ENCODE peak calls at places on chromosomes 5 and 9, in four cellular contexts. W is heart left ventricle, V is Panc1, K is transverse colon. A is an unnamed sample. For H3K27me3, the result is how much of the 10 kb centered on the place peaks cover.

GRCh38 chr5:177479774-177480173 is 6.3 kb upstream of the DBN1 start:
- DNase-seq in W (peak), V (no peak), K (no peak), A (no peak)

GRCh38 chr9:132006657-132007370 is 72.9 kb downstream of the MED27 start:
- DNase-seq in W (no peak), V (no peak), K (no peak), A (no peak)

GRCh38 chr5:86968311-86968753 is 299.4 kb upstream of the RASA1 start:
- DNase-seq in W (peak), V (peak), K (no peak), A (no peak)

GRCh38 chr5:144295284-144295683 is 124.6 kb downstream of the KCTD16 start:
- DNase-seq in W (no peak), V (no peak), K (no peak), A (no peak)

GRCh38 chr5:178205010-178205748 is 846 bp downstream of the HNRNPAB start:
- DNase-seq in W (peak), V (no peak), K (peak), A (no peak)

GRCh38 chr5:154755361-154756202 is at the start of gene LARP1:
- DNase-seq in W (peak), V (no peak), K (peak), A (no peak)

GRCh38 chr9:99931155-99931840 is 24.8 kb downstream of the STX17 start:
- DNase-seq in W (no peak), V (no peak), K (no peak), A (no peak)

GRCh38 chr5:150636391-150637244 is 3.8 kb upstream of the SYNPO start:
- DNase-seq in W (peak), V (no peak), K (peak), A (no peak)

GRCh38 chr9:6896562-6896961 is 138.8 kb downstream of the KDM4C start:
- DNase-seq in W (no peak), V (no peak), K (no peak), A (no peak)

GRCh38 chr5:16504571-16504970 is 39.0 kb upstream of the ZNF622 start:
- DNase-seq in W (no peak), V (no peak), K (no peak), A (no peak)

GRCh38 chr9:36138901-36139300 is 2.4 kb downstream of the GLIPR2 start:
- DNase-seq in W (no peak), V (no peak), K (no peak), A (no peak)

GRCh38 chr9:84301851-84302250 is 38.7 kb downstream of the SLC28A3 start:
- DNase-seq in W (no peak), V (no peak), K (no peak), A (no peak)

GRCh38 chr5:120655828-120656435 is 191.8 kb downstream of the PRR16 start:
- DNase-seq in W (no peak), V (no peak), K (peak), A (no peak)

GRCh38 chr9:99181621-99182020 is 40.1 kb downstream of the ALG2 start:
- DNase-seq in W (no peak), V (no peak), K (no peak), A (no peak)

GRCh38 chr5:15943487-15943886 is 236.1 kb downstream of the MARCHF11 start:
- DNase-seq in W (no peak), V (no peak), K (no peak), A (no peak)

GRCh38 chr9:122468735-122469134 is 9.0 kb downstream of the OR1J1 start:
- DNase-seq in W (no peak), V (no peak), K (no peak), A (no peak)

GRCh38 chr9:114732842-114733241 is 50.9 kb upstream of the TEX48 start:
- DNase-seq in W (no peak), V (no peak), K (no peak), A (no peak)

GRCh38 chr9:129225815-129226214 is 47.8 kb upstream of the IER5L start:
- DNase-seq in W (peak), V (no peak), K (peak), A (no peak)

GRCh38 chr9:78821126-78821822 is 524.3 kb downstream of the PSAT1 start:
- DNase-seq in W (no peak), V (no peak), K (no peak), A (no peak)

GRCh38 chr9:81032831-81033230 is 656.5 kb downstream of the TLE1 start:
- DNase-seq in W (no peak), V (no peak), K (no peak), A (no peak)

GRCh38 chr5:61275841-61276240 is 56.2 kb upstream of the ZSWIM6 start:
- DNase-seq in W (peak), V (no peak), K (peak), A (peak)

GRCh38 chr5:143362828-143363227 is 40.7 kb downstream of the NR3C1 start:
- DNase-seq in W (no peak), V (no peak), K (no peak), A (no peak)

GRCh38 chr5:75051217-75051751 is 1.1 kb downstream of the GCNT4 start:
- DNase-seq in W (no peak), V (no peak), K (peak), A (no peak)

GRCh38 chr9:77194423-77194822 is 17.1 kb downstream of the VPS13A start:
- DNase-seq in W (no peak), V (no peak), K (no peak), A (no peak)

GRCh38 chr5:141084487-141084989 is 9.9 kb upstream of the PCDHB2 start:
- DNase-seq in W (peak), V (peak), K (peak), A (no peak)

GRCh38 chr5:180421672-180422071 is 68.5 kb upstream of the GFPT2 start:
- DNase-seq in W (no peak), V (no peak), K (no peak), A (no peak)

GRCh38 chr5:58071566-58071965 is 388.3 kb downstream of the PLK2 start:
- DNase-seq in W (peak), V (no peak), K (no peak), A (no peak)

GRCh38 chr5:77893225-77893860 is 117.2 kb upstream of the TBCA start:
- DNase-seq in W (no peak), V (peak), K (no peak), A (peak)

GRCh38 chr9:35689601-35690446 is at the start of gene TPM2:
- DNase-seq in W (peak), V (no peak), K (peak), A (peak)

GRCh38 chr9:90642570-90643539 is at the start of gene DIRAS2:
- DNase-seq in W (peak), V (no peak), K (peak), A (no peak)

GRCh38 chr5:55316842-55317241 is 9.1 kb downstream of the MTREX start:
- DNase-seq in W (no peak), V (no peak), K (no peak), A (no peak)

GRCh38 chr9:34746526-34746925 is 36.6 kb upstream of the CCL21 start:
- DNase-seq in W (no peak), V (no peak), K (no peak), A (no peak)

GRCh38 chr5:154626876-154627552 is 128.2 kb upstream of the LARP1 start:
- DNase-seq in W (no peak), V (no peak), K (no peak), A (no peak)

GRCh38 chr9:33921967-33922895 is 105.3 kb downstream of the UBE2R2 start:
- DNase-seq in W (no peak), V (no peak), K (no peak), A (no peak)

DNA sequence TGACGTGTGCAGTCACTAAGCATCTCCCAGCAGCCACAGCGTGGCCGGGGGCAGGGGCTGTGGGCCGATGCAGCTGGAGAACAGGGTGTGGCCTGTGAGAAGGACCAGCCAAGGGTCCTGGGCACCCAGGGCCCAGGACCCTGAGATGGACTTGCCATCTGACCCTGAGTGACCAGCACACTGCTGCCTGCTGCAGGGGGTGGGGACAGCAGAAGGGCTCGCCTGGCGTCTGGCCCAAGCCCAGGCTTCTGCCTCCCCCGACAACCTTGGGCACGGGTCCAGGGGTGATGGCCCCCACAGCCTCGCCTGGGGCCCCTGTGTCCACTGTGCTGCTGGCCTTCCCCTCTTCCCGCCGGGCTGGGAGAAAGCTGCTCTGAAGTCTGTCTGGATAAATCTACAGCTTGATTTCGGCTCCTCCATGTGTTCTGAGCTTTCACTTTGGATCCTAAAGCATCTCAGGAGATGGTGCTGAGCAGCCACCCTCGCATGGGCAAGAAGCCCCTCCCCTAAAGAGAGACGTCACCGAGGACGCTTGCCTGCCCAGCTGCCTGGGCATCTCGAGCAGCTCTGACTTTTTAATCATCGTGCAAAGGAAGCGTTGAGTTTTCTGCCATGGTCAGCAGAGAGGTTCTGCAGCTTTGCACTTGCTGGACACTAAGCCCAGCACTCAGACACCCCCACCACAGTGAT is 5.6 kb downstream of the KCNT1 start:
- DNase-seq in W (no peak), V (no peak), K (no peak), A (no peak)
- H3K27ac ChIP-seq in W (no peak), V (no peak), K (no peak), A (no peak)

DNA sequence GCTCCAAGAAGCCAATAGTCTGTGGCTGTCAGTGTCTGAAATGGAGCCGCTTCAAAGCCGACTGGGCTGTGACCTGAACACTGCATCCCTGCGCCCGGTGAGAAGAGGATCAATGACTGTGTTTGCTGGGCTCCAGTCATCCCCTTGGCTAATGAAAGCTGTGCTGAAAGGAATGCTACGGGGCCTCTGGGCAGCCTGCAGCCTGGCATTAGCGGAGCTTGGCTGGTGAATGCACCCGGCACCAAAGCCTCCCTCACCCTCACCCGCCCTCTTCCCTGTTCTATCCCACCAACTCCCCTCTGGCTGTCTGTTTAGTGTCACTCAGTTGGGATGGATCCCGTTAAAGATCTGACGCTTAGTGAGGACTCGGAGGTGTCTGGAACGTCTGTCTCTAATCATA is 355.3 kb downstream of the BNC2 start:
- DNase-seq in W (no peak), V (no peak), K (no peak), A (peak)
- H3K4me3 ChIP-seq in W (no peak), V (no peak), K (no peak), A (peak)

DNA sequence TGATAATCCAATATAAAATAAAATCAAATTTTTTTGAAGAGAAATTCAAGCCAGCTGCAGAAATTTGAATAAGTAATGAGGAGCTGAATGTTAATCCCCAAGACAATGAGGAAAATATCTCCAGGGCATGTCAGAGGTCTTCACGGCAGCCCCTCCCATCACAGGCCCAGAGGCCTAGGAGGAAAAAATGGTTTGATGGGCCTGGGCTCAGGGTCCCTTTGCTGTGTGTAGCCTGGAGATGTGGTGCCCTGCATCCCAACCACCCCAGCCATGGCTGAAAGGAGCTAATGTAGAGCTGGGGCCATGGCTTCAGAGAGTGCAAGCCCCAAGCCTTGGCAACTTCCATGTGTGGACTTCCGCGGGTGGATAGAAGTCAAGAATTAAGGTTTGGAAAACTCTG is 618.3 kb downstream of the TAF11L14 start:
- DNase-seq in W (no peak), V (no peak), K (no peak), A (no peak)
- H3K27me3 ChIP-seq in W (under half), V (under half), K (under half), A (under half)

GRCh38 chr9:136586391-136586790 is 40.5 kb upstream of the NOTCH1 start:
- DNase-seq in W (no peak), V (no peak), K (no peak), A (no peak)
- H3K27ac ChIP-seq in W (no peak), V (no peak), K (no peak), A (no peak)

DNA sequence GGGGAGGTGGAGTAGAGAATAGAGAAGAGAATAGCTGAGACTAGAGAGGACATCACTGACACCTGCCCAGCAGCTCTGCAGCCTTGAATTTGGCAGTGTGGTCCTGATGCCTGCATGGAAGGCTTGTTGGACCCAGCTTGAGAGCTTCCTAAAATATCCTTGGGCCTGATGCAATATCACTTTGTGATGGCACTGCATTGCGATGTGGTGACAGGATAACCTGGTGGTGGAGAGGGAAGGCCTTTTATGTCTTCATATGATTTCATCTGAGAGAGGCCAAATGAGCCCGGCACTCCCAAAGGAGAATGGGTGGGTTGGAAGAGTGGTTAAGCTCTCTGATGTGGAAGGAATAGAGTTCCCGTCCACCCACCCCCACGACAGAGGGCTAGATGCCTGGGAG is 99.6 kb upstream of the SSBP2 start:
- DNase-seq in W (peak), V (no peak), K (no peak), A (peak)
- H3K4me3 ChIP-seq in W (no peak), V (no peak), K (no peak), A (no peak)

GRCh38 chr9:93287593-93287992 is 103.7 kb downstream of the WNK2 start:
- DNase-seq in W (no peak), V (no peak), K (no peak), A (no peak)

GRCh38 chr9:93286252-93287188 is 102.6 kb downstream of the WNK2 start:
- DNase-seq in W (no peak), V (no peak), K (no peak), A (no peak)

GRCh38 chr9:93288891-93289883 is 105.2 kb downstream of the WNK2 start:
- DNase-seq in W (no peak), V (no peak), K (no peak), A (no peak)

GRCh38 chr9:93288341-93288740 is 104.4 kb downstream of the WNK2 start:
- DNase-seq in W (no peak), V (no peak), K (no peak), A (no peak)

GRCh38 chr9:93287189-93287552 is 103.2 kb downstream of the WNK2 start:
- DNase-seq in W (no peak), V (no peak), K (no peak), A (no peak)
- H3K27me3 ChIP-seq in W (under half), V (under half), K (under half), A (under half)

A was measured in ascending aorta.